ENCODE peak calls at places on chromosomes 3 and 15, in five cellular contexts. Y is HFF-Myc, C is brain microvascular endothelial cell, T is AG09309, I is astrocyte of the spinal cord. R is an unnamed sample.

GRCh38 chr3:9111349-9112265 is 137.8 kb downstream of the SRGAP3 start:
- DNase-seq in Y (no peak), C (no peak), T (peak), I (no peak), R (no peak)

GRCh38 chr15:40046721-40047412 is 7.9 kb upstream of the SRP14 start:
- DNase-seq in Y (no peak), C (peak), T (no peak), I (peak), R (no peak)

GRCh38 chr3:41508063-41508696 is 308.9 kb downstream of the CTNNB1 start:
- DNase-seq in Y (no peak), C (peak), T (no peak), I (peak), R (no peak)

GRCh38 chr15:100672959-100673358 is 70.6 kb downstream of the ASB7 start:
- DNase-seq in Y (no peak), C (no peak), T (no peak), I (no peak), R (no peak)

GRCh38 chr3:163785693-163786092 is 1292.6 kb downstream of the SI start:
- DNase-seq in Y (no peak), C (peak), T (no peak), I (no peak), R (peak)

GRCh38 chr15:100189849-100190248 is 151.9 kb downstream of the ADAMTS17 start:
- DNase-seq in Y (no peak), C (no peak), T (no peak), I (no peak), R (no peak)

GRCh38 chr3:193767353-193768068 is 174.5 kb downstream of the OPA1 start:
- DNase-seq in Y (no peak), C (no peak), T (no peak), I (no peak), R (no peak)

GRCh38 chr15:40100133-40100946 is 8.3 kb downstream of the BMF start:
- DNase-seq in Y (no peak), C (no peak), T (no peak), I (no peak), R (no peak)

GRCh38 chr15:89627256-89627970 is 27.9 kb downstream of the KIF7 start:
- DNase-seq in Y (no peak), C (no peak), T (no peak), I (no peak), R (peak)

GRCh38 chr3:35932995-35933394 is 293.7 kb downstream of the ARPP21 start:
- DNase-seq in Y (peak), C (peak), T (peak), I (peak), R (no peak)

GRCh38 chr3:67678665-67679064 is 24.3 kb upstream of the SUCLG2 start:
- DNase-seq in Y (no peak), C (no peak), T (no peak), I (no peak), R (no peak)

GRCh38 chr3:98893740-98894139 is 7.8 kb downstream of the DCBLD2 start:
- DNase-seq in Y (no peak), C (no peak), T (no peak), I (peak), R (no peak)

GRCh38 chr3:7307410-7307809 is 446.5 kb downstream of the GRM7 start:
- DNase-seq in Y (no peak), C (no peak), T (no peak), I (peak), R (no peak)

GRCh38 chr3:42013652-42014442 is 51.9 kb upstream of the ULK4 start:
- DNase-seq in Y (no peak), C (no peak), T (no peak), I (no peak), R (peak)

GRCh38 chr15:69574506-69574905 is 121.9 kb downstream of the RPLP1 start:
- DNase-seq in Y (no peak), C (no peak), T (no peak), I (no peak), R (no peak)

GRCh38 chr3:89521328-89521727 is 413.9 kb downstream of the EPHA3 start:
- DNase-seq in Y (no peak), C (no peak), T (no peak), I (no peak), R (no peak)

DNA sequence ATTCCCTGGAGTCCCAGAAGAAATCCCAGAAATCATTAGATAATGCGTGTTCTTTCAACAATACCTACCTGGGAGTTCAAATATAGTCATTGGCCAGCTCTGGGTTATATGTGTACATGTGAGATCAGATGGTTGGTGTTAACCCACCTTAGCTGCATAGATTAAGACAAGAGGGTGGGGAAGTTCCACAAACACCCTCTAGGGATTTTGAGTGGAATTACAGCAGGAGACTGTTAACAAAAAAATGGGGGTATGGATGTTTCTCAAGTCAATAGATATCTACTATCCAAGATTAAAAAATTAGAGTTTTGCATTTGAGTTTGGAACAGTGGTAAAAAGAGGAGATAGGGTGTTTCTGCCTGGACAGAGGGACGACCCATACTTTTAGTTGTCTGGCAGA is 282.5 kb upstream of the CNTN3 start:
- DNase-seq in Y (no peak), C (no peak), T (no peak), I (no peak), R (no peak)
- TF ChIP-seq CTCF in Y (no peak), C (no peak), T (peak), I (no peak), R (no peak)

DNA sequence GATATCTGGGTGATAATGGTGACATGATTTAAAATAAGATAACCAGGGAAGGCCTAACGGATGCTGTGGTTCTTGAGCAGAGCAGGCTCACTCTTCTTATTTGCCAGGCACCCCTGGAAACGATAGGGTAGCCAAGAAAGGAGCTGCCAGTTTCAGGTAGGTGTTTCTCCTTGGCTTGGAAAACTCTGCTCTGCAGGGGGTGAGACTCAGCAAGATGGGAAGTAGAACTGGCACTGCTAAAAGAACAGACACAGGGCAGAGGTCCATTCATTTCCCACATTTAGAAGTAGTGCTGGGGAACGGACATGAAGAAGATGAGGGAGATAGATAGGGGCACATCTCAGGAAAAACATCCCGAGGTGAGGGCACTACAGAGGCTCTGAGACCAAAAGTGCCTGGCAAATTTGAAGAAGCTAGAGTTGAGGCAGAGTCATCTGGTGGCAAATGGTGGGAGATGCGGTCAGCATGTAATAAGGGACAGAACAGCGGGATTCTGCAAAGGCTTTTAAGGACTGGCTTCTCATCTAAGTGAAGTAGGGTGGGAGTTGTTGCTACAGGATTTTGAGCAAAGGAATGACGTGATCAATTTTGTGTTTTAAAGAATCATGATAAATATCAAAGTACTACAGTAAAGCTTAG is 323.4 kb upstream of the PLSCR5 start:
- DNase-seq in Y (no peak), C (no peak), T (no peak), I (no peak), R (no peak)
- TF ChIP-seq CTCF in Y (peak), C (no peak), T (no peak), I (no peak), R (no peak)

DNA sequence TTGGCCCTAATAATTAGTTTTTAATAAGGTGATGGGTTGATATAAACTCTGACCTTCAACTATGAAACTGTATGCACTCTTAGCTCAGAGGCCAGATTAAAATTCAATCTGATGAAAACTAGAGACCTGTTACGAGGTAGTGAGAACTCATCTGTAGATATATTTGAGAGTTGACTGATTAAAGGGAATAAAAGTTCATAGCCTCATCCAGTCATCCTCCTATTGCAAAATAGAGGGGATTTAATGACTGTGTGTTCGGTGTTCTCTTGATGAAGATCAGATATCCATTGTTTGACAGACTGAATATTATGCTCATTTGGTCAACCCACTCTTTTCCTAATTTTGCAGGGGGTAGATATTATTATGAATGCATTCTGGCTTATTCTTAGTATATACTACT is 23.3 kb upstream of the PLCL2 start:
- DNase-seq in Y (no peak), C (no peak), T (no peak), I (no peak), R (no peak)
- TF ChIP-seq CTCF in Y (no peak), C (no peak), T (no peak), I (no peak), R (no peak)

GRCh38 chr3:126130981-126131750 is 47.2 kb upstream of the SLC41A3 start:
- DNase-seq in Y (no peak), C (no peak), T (no peak), I (no peak), R (no peak)

GRCh38 chr3:126134219-126134975 is 46.0 kb downstream of the ALDH1L1 start:
- DNase-seq in Y (no peak), C (peak), T (no peak), I (peak), R (peak)

GRCh38 chr3:126133606-126134005 is 46.8 kb downstream of the ALDH1L1 start:
- DNase-seq in Y (no peak), C (no peak), T (no peak), I (no peak), R (no peak)

GRCh38 chr3:126131881-126132750 is 48.2 kb upstream of the SLC41A3 start:
- DNase-seq in Y (no peak), C (no peak), T (no peak), I (no peak), R (no peak)

GRCh38 chr3:126132751-126133511 is 47.5 kb downstream of the ALDH1L1 start:
- DNase-seq in Y (no peak), C (peak), T (no peak), I (no peak), R (no peak)
- TF ChIP-seq CTCF in Y (peak), C (peak), T (peak), I (peak), R (no peak)

DNA sequence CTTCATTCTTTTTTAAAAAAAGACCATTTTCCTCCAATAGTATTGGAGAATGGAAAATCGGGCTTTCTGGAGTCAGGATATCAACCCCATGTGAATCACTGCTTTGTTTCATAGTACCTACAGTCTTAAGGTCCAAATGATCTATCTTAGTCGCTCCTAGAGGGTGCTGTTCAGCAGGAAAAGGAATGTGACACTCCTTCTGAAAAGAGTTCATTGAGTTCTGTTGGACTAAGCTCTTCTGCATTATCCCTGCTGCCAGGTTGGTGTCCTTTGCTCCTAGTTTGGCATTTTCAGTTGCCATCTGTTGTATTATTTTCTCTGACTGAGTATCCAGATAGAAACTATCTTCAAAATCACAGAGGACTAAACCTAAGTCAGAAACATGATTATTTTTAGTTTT is 57.2 kb downstream of the POLQ start:
- DNase-seq in Y (no peak), C (no peak), T (no peak), I (no peak), R (no peak)
- TF ChIP-seq CTCF in Y (no peak), C (peak), T (peak), I (no peak), R (no peak)

DNA sequence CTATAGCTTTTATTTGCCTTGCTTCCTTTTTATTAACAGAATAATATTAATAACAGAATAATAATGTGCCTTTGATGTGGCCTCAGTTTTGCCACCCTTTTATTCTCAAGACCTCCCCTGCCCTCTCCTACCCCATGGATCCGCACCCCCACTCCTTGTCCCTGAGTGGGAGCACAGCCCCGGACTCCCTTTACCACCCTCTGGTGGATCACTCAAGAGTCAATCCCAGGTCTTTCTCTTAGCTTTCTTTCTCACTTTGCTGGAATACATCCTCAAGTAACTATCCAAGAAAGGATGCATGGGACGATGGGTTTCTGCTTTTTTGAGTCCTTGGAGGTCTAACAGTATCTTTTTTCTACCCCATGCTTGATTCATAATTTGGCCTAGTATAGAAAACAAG is 63.4 kb downstream of the KLF13 start:
- DNase-seq in Y (no peak), C (no peak), T (no peak), I (no peak), R (no peak)
- TF ChIP-seq CTCF in Y (no peak), C (no peak), T (no peak), I (no peak), R (no peak)

DNA sequence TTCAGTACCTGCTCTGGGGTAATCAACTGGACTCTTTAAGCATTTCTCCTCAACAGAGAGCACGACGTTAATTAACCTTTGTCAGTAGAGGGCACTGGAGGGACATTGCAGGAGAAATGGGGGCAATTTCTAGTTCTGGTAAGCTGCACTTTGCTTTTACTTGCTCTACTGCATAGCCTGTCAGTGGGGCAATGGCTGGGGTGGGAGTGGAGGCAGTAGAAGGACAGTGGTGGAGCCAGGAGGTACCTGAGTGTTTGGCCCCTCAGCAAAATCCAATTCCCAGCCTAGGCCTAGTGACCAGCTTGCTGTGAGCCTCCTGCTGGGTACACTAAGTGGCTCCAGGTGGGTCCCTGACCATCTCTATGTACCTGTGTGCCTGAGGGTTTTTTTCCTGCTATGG is 18.3 kb upstream of the MED12L start:
- DNase-seq in Y (no peak), C (no peak), T (no peak), I (no peak), R (no peak)
- TF ChIP-seq CTCF in Y (peak), C (no peak), T (no peak), I (no peak), R (peak)

GRCh38 chr3:195892105-195892354 is 16.3 kb downstream of the TNK2 start:
- DNase-seq in Y (no peak), C (no peak), T (no peak), I (no peak), R (no peak)

GRCh38 chr3:195891431-195892104 is 16.8 kb downstream of the TNK2 start:
- DNase-seq in Y (no peak), C (no peak), T (no peak), I (no peak), R (no peak)

GRCh38 chr3:195888981-195889842 is 19.1 kb downstream of the TNK2 start:
- DNase-seq in Y (no peak), C (no peak), T (no peak), I (no peak), R (no peak)

GRCh38 chr3:195888311-195888761 is 20.0 kb downstream of the TNK2 start:
- DNase-seq in Y (no peak), C (no peak), T (no peak), I (no peak), R (no peak)

GRCh38 chr3:195889843-195890407 is 18.4 kb downstream of the TNK2 start:
- DNase-seq in Y (no peak), C (no peak), T (no peak), I (no peak), R (no peak)
- TF ChIP-seq CTCF in Y (no peak), C (peak), T (no peak), I (no peak), R (no peak)

GRCh38 chr15:65008989-65009388 is 19.3 kb upstream of the SPG21 start:
- DNase-seq in Y (no peak), C (no peak), T (no peak), I (no peak), R (no peak)
- TF ChIP-seq CTCF in Y (peak), C (no peak), T (peak), I (no peak), R (peak)

GRCh38 chr3:141306276-141306675 is 62.0 kb upstream of the ZBTB38 start:
- DNase-seq in Y (no peak), C (no peak), T (no peak), I (no peak), R (no peak)

GRCh38 chr3:141307351-141308059 is 60.8 kb upstream of the ZBTB38 start:
- DNase-seq in Y (no peak), C (no peak), T (no peak), I (no peak), R (no peak)

GRCh38 chr3:141306922-141307321 is 61.4 kb upstream of the ZBTB38 start:
- DNase-seq in Y (no peak), C (no peak), T (no peak), I (no peak), R (no peak)

GRCh38 chr3:141311170-141311495 is 57.2 kb upstream of the ZBTB38 start:
- DNase-seq in Y (no peak), C (no peak), T (no peak), I (no peak), R (no peak)

GRCh38 chr3:141308588-141309218 is 59.6 kb upstream of the ZBTB38 start:
- DNase-seq in Y (no peak), C (peak), T (no peak), I (peak), R (no peak)
- TF ChIP-seq CTCF in Y (peak), C (peak), T (peak), I (peak), R (peak)

R was measured in GM13977.